ENCODE peak calls at places on chromosome 10, in four cellular contexts. G is tibial nerve, M is sigmoid colon, H is stomach. I is an unnamed sample.

GRCh38 chr10:33098966-33099663 is 141.1 kb upstream of the ITGB1 start:
- DNase-seq in G (no peak), M (no peak), H (no peak), I (no peak)

GRCh38 chr10:107919626-107920235 is 755.2 kb upstream of the SORCS1 start:
- DNase-seq in G (no peak), M (no peak), H (no peak), I (no peak)

GRCh38 chr10:102420443-102420809 is 210 bp upstream of the FBXL15 start:
- DNase-seq in G (no peak), M (no peak), H (peak), I (no peak)

GRCh38 chr10:62384447-62385081 is 10.4 kb downstream of the ZNF365 start:
- DNase-seq in G (no peak), M (no peak), H (no peak), I (no peak)

GRCh38 chr10:132755166-132755711 is 30.7 kb downstream of the NKX6-2 start:
- DNase-seq in G (no peak), M (no peak), H (no peak), I (no peak)

GRCh38 chr10:52663161-52663560 is 109.4 kb downstream of the MBL2 start:
- DNase-seq in G (no peak), M (no peak), H (no peak), I (no peak)

GRCh38 chr10:132356621-132357195 is 24.7 kb downstream of the LRRC27 start:
- DNase-seq in G (no peak), M (peak), H (no peak), I (no peak)

GRCh38 chr10:88802430-88802829 is at the start of gene LIPM:
- DNase-seq in G (no peak), M (no peak), H (no peak), I (no peak)

GRCh38 chr10:132861116-132861691 is 75.3 kb upstream of the NKX6-2 start:
- DNase-seq in G (no peak), M (peak), H (no peak), I (no peak)

GRCh38 chr10:71270301-71270777 is 48.7 kb upstream of the SLC29A3 start:
- DNase-seq in G (no peak), M (no peak), H (peak), I (no peak)

GRCh38 chr10:69464801-69465401 is 13.6 kb downstream of the TSPAN15 start:
- DNase-seq in G (no peak), M (peak), H (peak), I (no peak)

GRCh38 chr10:124053971-124054370 is 39.4 kb downstream of the CHST15 start:
- DNase-seq in G (no peak), M (no peak), H (no peak), I (no peak)

GRCh38 chr10:17854044-17854652 is 45.0 kb downstream of the MRC1 start:
- DNase-seq in G (no peak), M (no peak), H (no peak), I (no peak)

GRCh38 chr10:102465466-102465865 is 14.1 kb upstream of the C10orf95 start:
- DNase-seq in G (no peak), M (no peak), H (no peak), I (no peak)

GRCh38 chr10:56346845-56347415 is 14.1 kb downstream of the ZWINT start:
- DNase-seq in G (no peak), M (no peak), H (no peak), I (no peak)

GRCh38 chr10:114163062-114163861 is 10.7 kb downstream of the CCDC186 start:
- DNase-seq in G (no peak), M (no peak), H (no peak), I (no peak)

GRCh38 chr10:51895209-51895608 is 195.8 kb upstream of the CSTF2T start:
- DNase-seq in G (peak), M (peak), H (no peak), I (peak)

GRCh38 chr10:99888623-99889022 is 106.2 kb downstream of the ABCC2 start:
- DNase-seq in G (no peak), M (no peak), H (no peak), I (no peak)

GRCh38 chr10:80444646-80445319 is 9.3 kb upstream of the TSPAN14 start:
- DNase-seq in G (peak), M (peak), H (peak), I (no peak)

GRCh38 chr10:111085690-111086353 is 9.0 kb downstream of the ADRA2A start:
- DNase-seq in G (no peak), M (no peak), H (no peak), I (no peak)

GRCh38 chr10:33781666-33782395 is 447.4 kb upstream of the NRP1 start:
- DNase-seq in G (no peak), M (no peak), H (no peak), I (no peak)

GRCh38 chr10:100775346-100775745 is 30.0 kb downstream of the PAX2 start:
- DNase-seq in G (no peak), M (peak), H (no peak), I (no peak)

GRCh38 chr10:24866615-24867583 is 85.5 kb downstream of the PRTFDC1 start:
- DNase-seq in G (peak), M (peak), H (peak), I (no peak)

GRCh38 chr10:69338547-69339450 is 60.5 kb downstream of the HK1 start:
- DNase-seq in G (no peak), M (no peak), H (no peak), I (no peak)

GRCh38 chr10:89515031-89515841 is 20.2 kb downstream of the SLC16A12 start:
- DNase-seq in G (no peak), M (no peak), H (no peak), I (no peak)

GRCh38 chr10:120586471-120586872 is 129.4 kb downstream of the PLPP4 start:
- DNase-seq in G (no peak), M (no peak), H (no peak), I (no peak)

GRCh38 chr10:121927841-121928527 is at the start of gene ATE1:
- DNase-seq in G (peak), M (peak), H (peak), I (peak)
- TF ChIP-seq EP300 in G (no peak), M (no peak), H (no peak), I (no peak)

DNA sequence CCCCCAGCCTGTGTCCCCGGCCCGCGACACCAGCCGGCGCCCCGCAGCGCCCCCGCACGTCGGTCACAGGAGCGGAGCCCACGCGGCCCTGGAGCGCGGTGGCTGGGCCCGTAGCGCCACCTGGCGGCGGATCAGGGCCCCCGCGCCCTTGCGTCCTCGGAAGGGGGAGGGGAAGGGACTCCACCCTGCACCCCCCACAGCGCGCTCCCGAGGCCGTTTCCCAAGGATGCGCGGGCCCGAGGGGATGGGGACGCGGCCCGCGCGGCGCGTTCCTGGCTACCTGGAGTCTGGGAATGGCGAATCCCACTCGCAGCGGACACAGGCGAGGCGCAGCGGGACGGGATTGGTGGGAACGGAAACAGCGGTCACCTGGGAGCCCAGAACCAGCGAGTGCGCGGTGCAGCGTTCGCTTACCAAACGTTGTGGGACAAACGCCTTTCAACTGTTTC is 23.8 kb upstream of the MKI67 start:
- DNase-seq in G (no peak), M (peak), H (peak), I (no peak)
- TF ChIP-seq POLR2A in G (no peak), M (no peak), H (no peak), I (no peak)

DNA sequence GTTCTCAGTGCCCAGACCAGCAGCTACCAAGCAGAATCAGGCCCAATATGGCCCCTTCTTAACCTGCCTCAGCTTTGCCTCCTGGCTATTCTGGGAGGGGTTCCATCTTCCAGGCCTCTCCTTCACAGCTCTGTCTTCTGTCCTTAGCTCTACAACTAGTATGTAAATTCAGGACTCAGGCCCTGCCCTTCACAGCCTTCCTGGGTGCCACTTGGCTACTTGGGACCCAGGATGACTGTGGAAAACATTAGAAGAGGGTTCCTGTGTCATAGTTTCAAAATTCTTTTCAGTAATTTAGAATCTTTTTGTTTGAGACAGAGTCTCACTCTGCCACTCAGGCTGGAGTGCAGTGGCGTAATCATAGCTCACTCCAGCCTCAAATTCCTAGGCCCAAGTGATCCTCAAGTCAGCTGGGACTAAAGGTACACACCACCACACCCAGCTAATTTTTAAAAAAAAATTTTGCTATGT is 33.2 kb upstream of the PAPSS2 start:
- DNase-seq in G (no peak), M (no peak), H (no peak), I (peak)
- TF ChIP-seq EP300 in G (no peak), M (no peak), H (no peak), I (no peak)

GRCh38 chr10:78194050-78194449 is 160.4 kb downstream of the RPS24 start:
- DNase-seq in G (no peak), M (no peak), H (no peak), I (no peak)

GRCh38 chr10:78196964-78197363 is 163.3 kb downstream of the RPS24 start:
- DNase-seq in G (no peak), M (no peak), H (no peak), I (no peak)

GRCh38 chr10:78193189-78193588 is 159.5 kb downstream of the RPS24 start:
- DNase-seq in G (no peak), M (no peak), H (no peak), I (no peak)

GRCh38 chr10:78197628-78198272 is 164.1 kb downstream of the RPS24 start:
- DNase-seq in G (no peak), M (no peak), H (no peak), I (no peak)

GRCh38 chr10:78194539-78195402 is 161.1 kb downstream of the RPS24 start:
- DNase-seq in G (no peak), M (no peak), H (no peak), I (no peak)
- TF ChIP-seq POLR2A in G (no peak), M (no peak), H (no peak), I (no peak)

GRCh38 chr10:85527610-85528317 is 838.8 kb downstream of the GRID1 start:
- DNase-seq in G (no peak), M (no peak), H (no peak), I (no peak)

GRCh38 chr10:85528318-85528652 is 838.3 kb downstream of the GRID1 start:
- DNase-seq in G (no peak), M (no peak), H (no peak), I (no peak)

DNA sequence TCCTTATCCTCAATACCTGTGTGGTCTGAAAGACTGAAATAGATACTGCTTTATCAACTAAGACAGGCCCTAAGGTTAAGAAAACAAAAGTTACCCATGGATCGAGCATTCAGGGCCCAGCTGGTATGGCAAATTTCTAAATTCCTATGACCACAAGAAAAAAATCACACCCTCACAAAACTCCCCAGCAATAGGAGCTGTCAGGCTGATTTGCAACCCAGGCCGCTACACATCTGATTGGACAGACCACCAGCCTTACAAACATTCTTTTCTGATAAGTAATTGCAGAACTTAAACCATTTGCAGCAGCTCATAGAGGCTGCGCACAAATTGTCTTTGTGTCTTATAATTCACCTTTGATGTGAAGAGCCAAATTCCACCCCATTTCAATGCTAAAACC is 842.6 kb downstream of the GRID1 start:
- DNase-seq in G (no peak), M (no peak), H (no peak), I (no peak)
- TF ChIP-seq EP300 in G (no peak), M (no peak), H (no peak), I (no peak)